ENCODE peak calls at places on chromosomes 16 and 17, in nine cellular contexts. One of them, this sample, is unnamed.

GRCh38 chr16:75197522-75198134 is 9.3 kb downstream of the CTRB2 start:
- DNase-seq in putamen: no peak
- DNase-seq in T-helper 1 cell: no peak
- DNase-seq in stimulated activated CD4-positive, alpha-beta T cell treated with anti-CD3 and anti-CD28 coated beads, TNF-alpha, amount 100 ng/mL, for 48 hours: no peak
- DNase-seq in stimulated activated naive CD8-positive, alpha-beta T cell treated with anti-CD3 and anti-CD28 coated beads, Interleukin-15, Interleukin-2, amounts not matched to agents 100 U/mL and 50 U/mL, for 24 hours: no peak
- DNase-seq in NCI-H1105: no peak
- DNase-seq in activated CD4-positive, CD25-positive, alpha-beta regulatory T cell treated with anti-CD3 and anti-CD28 coated beads, Interleukin-2, amount 50 U/mL, for 72 hours: no peak
- DNase-seq in Kasumi-1: no peak
- DNase-seq in endothelial cell: no peak
- DNase-seq in this sample: no peak

GRCh38 chr17:55763856-55764255 is 13.0 kb downstream of the PCTP start:
- DNase-seq in putamen: no peak
- DNase-seq in T-helper 1 cell: no peak
- DNase-seq in stimulated activated CD4-positive, alpha-beta T cell treated with anti-CD3 and anti-CD28 coated beads, TNF-alpha, amount 100 ng/mL, for 48 hours: no peak
- DNase-seq in stimulated activated naive CD8-positive, alpha-beta T cell treated with anti-CD3 and anti-CD28 coated beads, Interleukin-15, Interleukin-2, amounts not matched to agents 100 U/mL and 50 U/mL, for 24 hours: no peak
- DNase-seq in NCI-H1105: no peak
- DNase-seq in activated CD4-positive, CD25-positive, alpha-beta regulatory T cell treated with anti-CD3 and anti-CD28 coated beads, Interleukin-2, amount 50 U/mL, for 72 hours: no peak
- DNase-seq in Kasumi-1: peak; percentile 82
- DNase-seq in endothelial cell: no peak
- DNase-seq in this sample: no peak

GRCh38 chr16:49023095-49023494 is 258.5 kb downstream of the CBLN1 start:
- DNase-seq in putamen: no peak
- DNase-seq in T-helper 1 cell: no peak
- DNase-seq in stimulated activated CD4-positive, alpha-beta T cell treated with anti-CD3 and anti-CD28 coated beads, TNF-alpha, amount 100 ng/mL, for 48 hours: no peak
- DNase-seq in stimulated activated naive CD8-positive, alpha-beta T cell treated with anti-CD3 and anti-CD28 coated beads, Interleukin-15, Interleukin-2, amounts not matched to agents 100 U/mL and 50 U/mL, for 24 hours: no peak
- DNase-seq in NCI-H1105: peak; percentile 42
- DNase-seq in activated CD4-positive, CD25-positive, alpha-beta regulatory T cell treated with anti-CD3 and anti-CD28 coated beads, Interleukin-2, amount 50 U/mL, for 72 hours: no peak
- DNase-seq in Kasumi-1: no peak
- DNase-seq in endothelial cell: no peak
- DNase-seq in this sample: no peak

GRCh38 chr16:1787322-1788094 is 4.7 kb downstream of the NUBP2 start:
- DNase-seq in putamen: no peak
- DNase-seq in T-helper 1 cell: no peak
- DNase-seq in stimulated activated CD4-positive, alpha-beta T cell treated with anti-CD3 and anti-CD28 coated beads, TNF-alpha, amount 100 ng/mL, for 48 hours: no peak
- DNase-seq in stimulated activated naive CD8-positive, alpha-beta T cell treated with anti-CD3 and anti-CD28 coated beads, Interleukin-15, Interleukin-2, amounts not matched to agents 100 U/mL and 50 U/mL, for 24 hours: no peak
- DNase-seq in NCI-H1105: no peak
- DNase-seq in activated CD4-positive, CD25-positive, alpha-beta regulatory T cell treated with anti-CD3 and anti-CD28 coated beads, Interleukin-2, amount 50 U/mL, for 72 hours: peak; percentile 25
- DNase-seq in Kasumi-1: no peak
- DNase-seq in endothelial cell: no peak
- DNase-seq in this sample: no peak

GRCh38 chr16:89697161-89697615 is 4.3 kb downstream of the SPATA2L start:
- DNase-seq in putamen: no peak
- DNase-seq in T-helper 1 cell: no peak
- DNase-seq in stimulated activated CD4-positive, alpha-beta T cell treated with anti-CD3 and anti-CD28 coated beads, TNF-alpha, amount 100 ng/mL, for 48 hours: no peak
- DNase-seq in stimulated activated naive CD8-positive, alpha-beta T cell treated with anti-CD3 and anti-CD28 coated beads, Interleukin-15, Interleukin-2, amounts not matched to agents 100 U/mL and 50 U/mL, for 24 hours: no peak
- DNase-seq in NCI-H1105: peak; percentile 73
- DNase-seq in activated CD4-positive, CD25-positive, alpha-beta regulatory T cell treated with anti-CD3 and anti-CD28 coated beads, Interleukin-2, amount 50 U/mL, for 72 hours: no peak
- DNase-seq in Kasumi-1: no peak
- DNase-seq in endothelial cell: no peak
- DNase-seq in this sample: no peak

GRCh38 chr17:72545756-72546155 is 424.9 kb downstream of the SOX9 start:
- DNase-seq in putamen: no peak
- DNase-seq in T-helper 1 cell: no peak
- DNase-seq in stimulated activated CD4-positive, alpha-beta T cell treated with anti-CD3 and anti-CD28 coated beads, TNF-alpha, amount 100 ng/mL, for 48 hours: no peak
- DNase-seq in stimulated activated naive CD8-positive, alpha-beta T cell treated with anti-CD3 and anti-CD28 coated beads, Interleukin-15, Interleukin-2, amounts not matched to agents 100 U/mL and 50 U/mL, for 24 hours: no peak
- DNase-seq in NCI-H1105: no peak
- DNase-seq in activated CD4-positive, CD25-positive, alpha-beta regulatory T cell treated with anti-CD3 and anti-CD28 coated beads, Interleukin-2, amount 50 U/mL, for 72 hours: no peak
- DNase-seq in Kasumi-1: no peak
- DNase-seq in endothelial cell: no peak
- DNase-seq in this sample: no peak

GRCh38 chr16:30767767-30768465 is 5.8 kb downstream of the RNF40 start:
- DNase-seq in putamen: no peak
- DNase-seq in T-helper 1 cell: no peak
- DNase-seq in stimulated activated CD4-positive, alpha-beta T cell treated with anti-CD3 and anti-CD28 coated beads, TNF-alpha, amount 100 ng/mL, for 48 hours: no peak
- DNase-seq in stimulated activated naive CD8-positive, alpha-beta T cell treated with anti-CD3 and anti-CD28 coated beads, Interleukin-15, Interleukin-2, amounts not matched to agents 100 U/mL and 50 U/mL, for 24 hours: no peak
- DNase-seq in NCI-H1105: no peak
- DNase-seq in activated CD4-positive, CD25-positive, alpha-beta regulatory T cell treated with anti-CD3 and anti-CD28 coated beads, Interleukin-2, amount 50 U/mL, for 72 hours: no peak
- DNase-seq in Kasumi-1: no peak
- DNase-seq in endothelial cell: no peak
- DNase-seq in this sample: no peak

GRCh38 chr17:68036304-68037147 is 991 bp downstream of the KPNA2 start:
- DNase-seq in putamen: no peak
- DNase-seq in T-helper 1 cell: no peak
- DNase-seq in stimulated activated CD4-positive, alpha-beta T cell treated with anti-CD3 and anti-CD28 coated beads, TNF-alpha, amount 100 ng/mL, for 48 hours: no peak
- DNase-seq in stimulated activated naive CD8-positive, alpha-beta T cell treated with anti-CD3 and anti-CD28 coated beads, Interleukin-15, Interleukin-2, amounts not matched to agents 100 U/mL and 50 U/mL, for 24 hours: no peak
- DNase-seq in NCI-H1105: no peak
- DNase-seq in activated CD4-positive, CD25-positive, alpha-beta regulatory T cell treated with anti-CD3 and anti-CD28 coated beads, Interleukin-2, amount 50 U/mL, for 72 hours: no peak
- DNase-seq in Kasumi-1: peak; percentile 30
- DNase-seq in endothelial cell: no peak
- DNase-seq in this sample: no peak

GRCh38 chr16:63539276-63539675 is 1503.0 kb upstream of the CDH8 start:
- DNase-seq in putamen: no peak
- DNase-seq in T-helper 1 cell: no peak
- DNase-seq in stimulated activated CD4-positive, alpha-beta T cell treated with anti-CD3 and anti-CD28 coated beads, TNF-alpha, amount 100 ng/mL, for 48 hours: no peak
- DNase-seq in stimulated activated naive CD8-positive, alpha-beta T cell treated with anti-CD3 and anti-CD28 coated beads, Interleukin-15, Interleukin-2, amounts not matched to agents 100 U/mL and 50 U/mL, for 24 hours: no peak
- DNase-seq in NCI-H1105: no peak
- DNase-seq in activated CD4-positive, CD25-positive, alpha-beta regulatory T cell treated with anti-CD3 and anti-CD28 coated beads, Interleukin-2, amount 50 U/mL, for 72 hours: no peak
- DNase-seq in Kasumi-1: no peak
- DNase-seq in endothelial cell: no peak
- DNase-seq in this sample: no peak

GRCh38 chr16:70267516-70267915 is 15.8 kb upstream of the EXOSC6 start:
- DNase-seq in putamen: no peak
- DNase-seq in T-helper 1 cell: no peak
- DNase-seq in stimulated activated CD4-positive, alpha-beta T cell treated with anti-CD3 and anti-CD28 coated beads, TNF-alpha, amount 100 ng/mL, for 48 hours: no peak
- DNase-seq in stimulated activated naive CD8-positive, alpha-beta T cell treated with anti-CD3 and anti-CD28 coated beads, Interleukin-15, Interleukin-2, amounts not matched to agents 100 U/mL and 50 U/mL, for 24 hours: peak; percentile 29
- DNase-seq in NCI-H1105: no peak
- DNase-seq in activated CD4-positive, CD25-positive, alpha-beta regulatory T cell treated with anti-CD3 and anti-CD28 coated beads, Interleukin-2, amount 50 U/mL, for 72 hours: no peak
- DNase-seq in Kasumi-1: peak; percentile 81
- DNase-seq in endothelial cell: peak; percentile 70
- DNase-seq in this sample: no peak

GRCh38 chr17:1629647-1630310 is 1.1 kb upstream of the SLC43A2 start:
- DNase-seq in putamen: no peak
- DNase-seq in T-helper 1 cell: peak; percentile 60
- DNase-seq in stimulated activated CD4-positive, alpha-beta T cell treated with anti-CD3 and anti-CD28 coated beads, TNF-alpha, amount 100 ng/mL, for 48 hours: peak; percentile 62
- DNase-seq in stimulated activated naive CD8-positive, alpha-beta T cell treated with anti-CD3 and anti-CD28 coated beads, Interleukin-15, Interleukin-2, amounts not matched to agents 100 U/mL and 50 U/mL, for 24 hours: peak; percentile 94
- DNase-seq in NCI-H1105: no peak
- DNase-seq in activated CD4-positive, CD25-positive, alpha-beta regulatory T cell treated with anti-CD3 and anti-CD28 coated beads, Interleukin-2, amount 50 U/mL, for 72 hours: peak; percentile 67
- DNase-seq in Kasumi-1: peak; percentile 41
- DNase-seq in endothelial cell: peak; percentile 81
- DNase-seq in this sample: no peak

GRCh38 chr17:64418506-64419339 is 28.1 kb upstream of the PECAM1 start:
- DNase-seq in putamen: peak; percentile 41
- DNase-seq in T-helper 1 cell: no peak
- DNase-seq in stimulated activated CD4-positive, alpha-beta T cell treated with anti-CD3 and anti-CD28 coated beads, TNF-alpha, amount 100 ng/mL, for 48 hours: no peak
- DNase-seq in stimulated activated naive CD8-positive, alpha-beta T cell treated with anti-CD3 and anti-CD28 coated beads, Interleukin-15, Interleukin-2, amounts not matched to agents 100 U/mL and 50 U/mL, for 24 hours: no peak
- DNase-seq in NCI-H1105: peak; percentile 31
- DNase-seq in activated CD4-positive, CD25-positive, alpha-beta regulatory T cell treated with anti-CD3 and anti-CD28 coated beads, Interleukin-2, amount 50 U/mL, for 72 hours: no peak
- DNase-seq in Kasumi-1: peak; percentile 96
- DNase-seq in endothelial cell: no peak
- DNase-seq in this sample: peak; percentile 51

GRCh38 chr16:11101695-11102522 is 154.1 kb downstream of the SOCS1 start:
- DNase-seq in putamen: no peak
- DNase-seq in T-helper 1 cell: no peak
- DNase-seq in stimulated activated CD4-positive, alpha-beta T cell treated with anti-CD3 and anti-CD28 coated beads, TNF-alpha, amount 100 ng/mL, for 48 hours: no peak
- DNase-seq in stimulated activated naive CD8-positive, alpha-beta T cell treated with anti-CD3 and anti-CD28 coated beads, Interleukin-15, Interleukin-2, amounts not matched to agents 100 U/mL and 50 U/mL, for 24 hours: no peak
- DNase-seq in NCI-H1105: no peak
- DNase-seq in activated CD4-positive, CD25-positive, alpha-beta regulatory T cell treated with anti-CD3 and anti-CD28 coated beads, Interleukin-2, amount 50 U/mL, for 72 hours: no peak
- DNase-seq in Kasumi-1: no peak
- DNase-seq in endothelial cell: no peak
- DNase-seq in this sample: no peak

GRCh38 chr17:13626703-13627102 is 25.0 kb upstream of the HS3ST3A1 start:
- DNase-seq in putamen: no peak
- DNase-seq in T-helper 1 cell: no peak
- DNase-seq in stimulated activated CD4-positive, alpha-beta T cell treated with anti-CD3 and anti-CD28 coated beads, TNF-alpha, amount 100 ng/mL, for 48 hours: no peak
- DNase-seq in stimulated activated naive CD8-positive, alpha-beta T cell treated with anti-CD3 and anti-CD28 coated beads, Interleukin-15, Interleukin-2, amounts not matched to agents 100 U/mL and 50 U/mL, for 24 hours: no peak
- DNase-seq in NCI-H1105: no peak
- DNase-seq in activated CD4-positive, CD25-positive, alpha-beta regulatory T cell treated with anti-CD3 and anti-CD28 coated beads, Interleukin-2, amount 50 U/mL, for 72 hours: no peak
- DNase-seq in Kasumi-1: no peak
- DNase-seq in endothelial cell: no peak
- DNase-seq in this sample: no peak

GRCh38 chr17:12605222-12605621 is 60.5 kb upstream of the MYOCD start:
- DNase-seq in putamen: no peak
- DNase-seq in T-helper 1 cell: no peak
- DNase-seq in stimulated activated CD4-positive, alpha-beta T cell treated with anti-CD3 and anti-CD28 coated beads, TNF-alpha, amount 100 ng/mL, for 48 hours: no peak
- DNase-seq in stimulated activated naive CD8-positive, alpha-beta T cell treated with anti-CD3 and anti-CD28 coated beads, Interleukin-15, Interleukin-2, amounts not matched to agents 100 U/mL and 50 U/mL, for 24 hours: no peak
- DNase-seq in NCI-H1105: no peak
- DNase-seq in activated CD4-positive, CD25-positive, alpha-beta regulatory T cell treated with anti-CD3 and anti-CD28 coated beads, Interleukin-2, amount 50 U/mL, for 72 hours: no peak
- DNase-seq in Kasumi-1: no peak
- DNase-seq in endothelial cell: no peak
- DNase-seq in this sample: no peak

GRCh38 chr16:49932943-49933342 is 77.0 kb upstream of the ZNF423 start:
- DNase-seq in putamen: no peak
- DNase-seq in T-helper 1 cell: no peak
- DNase-seq in stimulated activated CD4-positive, alpha-beta T cell treated with anti-CD3 and anti-CD28 coated beads, TNF-alpha, amount 100 ng/mL, for 48 hours: no peak
- DNase-seq in stimulated activated naive CD8-positive, alpha-beta T cell treated with anti-CD3 and anti-CD28 coated beads, Interleukin-15, Interleukin-2, amounts not matched to agents 100 U/mL and 50 U/mL, for 24 hours: no peak
- DNase-seq in NCI-H1105: no peak
- DNase-seq in activated CD4-positive, CD25-positive, alpha-beta regulatory T cell treated with anti-CD3 and anti-CD28 coated beads, Interleukin-2, amount 50 U/mL, for 72 hours: no peak
- DNase-seq in Kasumi-1: no peak
- DNase-seq in endothelial cell: no peak
- DNase-seq in this sample: no peak

GRCh38 chr16:19130852-19131808 is 17.4 kb downstream of the ITPRIPL2 start:
- DNase-seq in putamen: peak; percentile 39
- DNase-seq in T-helper 1 cell: no peak
- DNase-seq in stimulated activated CD4-positive, alpha-beta T cell treated with anti-CD3 and anti-CD28 coated beads, TNF-alpha, amount 100 ng/mL, for 48 hours: no peak
- DNase-seq in stimulated activated naive CD8-positive, alpha-beta T cell treated with anti-CD3 and anti-CD28 coated beads, Interleukin-15, Interleukin-2, amounts not matched to agents 100 U/mL and 50 U/mL, for 24 hours: no peak
- DNase-seq in NCI-H1105: no peak
- DNase-seq in activated CD4-positive, CD25-positive, alpha-beta regulatory T cell treated with anti-CD3 and anti-CD28 coated beads, Interleukin-2, amount 50 U/mL, for 72 hours: no peak
- DNase-seq in Kasumi-1: peak; percentile 63
- DNase-seq in endothelial cell: peak; percentile 16
- DNase-seq in this sample: no peak

GRCh38 chr17:68598545-68598961 is 2.6 kb downstream of the FAM20A start:
- DNase-seq in putamen: no peak
- DNase-seq in T-helper 1 cell: no peak
- DNase-seq in stimulated activated CD4-positive, alpha-beta T cell treated with anti-CD3 and anti-CD28 coated beads, TNF-alpha, amount 100 ng/mL, for 48 hours: no peak
- DNase-seq in stimulated activated naive CD8-positive, alpha-beta T cell treated with anti-CD3 and anti-CD28 coated beads, Interleukin-15, Interleukin-2, amounts not matched to agents 100 U/mL and 50 U/mL, for 24 hours: no peak
- DNase-seq in NCI-H1105: no peak
- DNase-seq in activated CD4-positive, CD25-positive, alpha-beta regulatory T cell treated with anti-CD3 and anti-CD28 coated beads, Interleukin-2, amount 50 U/mL, for 72 hours: no peak
- DNase-seq in Kasumi-1: no peak
- DNase-seq in endothelial cell: no peak
- DNase-seq in this sample: no peak

GRCh38 chr17:32265896-32266388 is 310 bp downstream of the RHBDL3 start:
- DNase-seq in putamen: no peak
- DNase-seq in T-helper 1 cell: no peak
- DNase-seq in stimulated activated CD4-positive, alpha-beta T cell treated with anti-CD3 and anti-CD28 coated beads, TNF-alpha, amount 100 ng/mL, for 48 hours: no peak
- DNase-seq in stimulated activated naive CD8-positive, alpha-beta T cell treated with anti-CD3 and anti-CD28 coated beads, Interleukin-15, Interleukin-2, amounts not matched to agents 100 U/mL and 50 U/mL, for 24 hours: no peak
- DNase-seq in NCI-H1105: no peak
- DNase-seq in activated CD4-positive, CD25-positive, alpha-beta regulatory T cell treated with anti-CD3 and anti-CD28 coated beads, Interleukin-2, amount 50 U/mL, for 72 hours: no peak
- DNase-seq in Kasumi-1: no peak
- DNase-seq in endothelial cell: no peak
- DNase-seq in this sample: no peak

GRCh38 chr16:19645557-19645981 is 72.5 kb downstream of the KNOP1 start:
- DNase-seq in putamen: no peak
- DNase-seq in T-helper 1 cell: no peak
- DNase-seq in stimulated activated CD4-positive, alpha-beta T cell treated with anti-CD3 and anti-CD28 coated beads, TNF-alpha, amount 100 ng/mL, for 48 hours: no peak
- DNase-seq in stimulated activated naive CD8-positive, alpha-beta T cell treated with anti-CD3 and anti-CD28 coated beads, Interleukin-15, Interleukin-2, amounts not matched to agents 100 U/mL and 50 U/mL, for 24 hours: no peak
- DNase-seq in NCI-H1105: no peak
- DNase-seq in activated CD4-positive, CD25-positive, alpha-beta regulatory T cell treated with anti-CD3 and anti-CD28 coated beads, Interleukin-2, amount 50 U/mL, for 72 hours: no peak
- DNase-seq in Kasumi-1: no peak
- DNase-seq in endothelial cell: no peak
- DNase-seq in this sample: no peak

GRCh38 chr17:42101513-42102292 is 3.4 kb upstream of the ZNF385C start:
- DNase-seq in putamen: peak; percentile 42
- DNase-seq in T-helper 1 cell: peak; percentile 48
- DNase-seq in stimulated activated CD4-positive, alpha-beta T cell treated with anti-CD3 and anti-CD28 coated beads, TNF-alpha, amount 100 ng/mL, for 48 hours: peak; percentile 48
- DNase-seq in stimulated activated naive CD8-positive, alpha-beta T cell treated with anti-CD3 and anti-CD28 coated beads, Interleukin-15, Interleukin-2, amounts not matched to agents 100 U/mL and 50 U/mL, for 24 hours: peak; percentile 89
- DNase-seq in NCI-H1105: no peak
- DNase-seq in activated CD4-positive, CD25-positive, alpha-beta regulatory T cell treated with anti-CD3 and anti-CD28 coated beads, Interleukin-2, amount 50 U/mL, for 72 hours: peak; percentile 80
- DNase-seq in Kasumi-1: peak; percentile 35
- DNase-seq in endothelial cell: peak; percentile 97
- DNase-seq in this sample: peak; percentile 68

GRCh38 chr16:69567031-69567680 is 1.4 kb downstream of the NFAT5 start:
- DNase-seq in putamen: peak; percentile 52
- DNase-seq in T-helper 1 cell: no peak
- DNase-seq in stimulated activated CD4-positive, alpha-beta T cell treated with anti-CD3 and anti-CD28 coated beads, TNF-alpha, amount 100 ng/mL, for 48 hours: no peak
- DNase-seq in stimulated activated naive CD8-positive, alpha-beta T cell treated with anti-CD3 and anti-CD28 coated beads, Interleukin-15, Interleukin-2, amounts not matched to agents 100 U/mL and 50 U/mL, for 24 hours: no peak
- DNase-seq in NCI-H1105: no peak
- DNase-seq in activated CD4-positive, CD25-positive, alpha-beta regulatory T cell treated with anti-CD3 and anti-CD28 coated beads, Interleukin-2, amount 50 U/mL, for 72 hours: no peak
- DNase-seq in Kasumi-1: peak; percentile 19
- DNase-seq in endothelial cell: peak; percentile 21
- DNase-seq in this sample: no peak

This sample was measured in neuronal stem cell.